ENCODE peak calls at places on chromosomes 16 and 17, in eight cellular contexts. One of them, this sample, is unnamed.

GRCh38 chr16:86653289-86654006 is 75.1 kb downstream of the FOXL1 start:
- DNase-seq in fibroblast of lung: no peak
- DNase-seq in IMR-90: peak; percentile 16
- DNase-seq in colonic mucosa: no peak
- DNase-seq in endodermal cell: no peak
- DNase-seq in HCT116: no peak
- DNase-seq in K562: no peak
- DNase-seq in PC-3: no peak
- DNase-seq in this sample: no peak

GRCh38 chr16:51540259-51540658 is 389.2 kb upstream of the SALL1 start:
- DNase-seq in fibroblast of lung: peak; percentile 44
- DNase-seq in IMR-90: peak; percentile 29
- DNase-seq in colonic mucosa: no peak
- DNase-seq in endodermal cell: no peak
- DNase-seq in HCT116: no peak
- DNase-seq in K562: no peak
- DNase-seq in PC-3: no peak
- DNase-seq in this sample: peak; percentile 55

GRCh38 chr16:4790261-4790660 is 2.1 kb upstream of the SEPTIN12 start:
- DNase-seq in fibroblast of lung: no peak
- DNase-seq in IMR-90: no peak
- DNase-seq in colonic mucosa: no peak
- DNase-seq in endodermal cell: peak; percentile 43
- DNase-seq in HCT116: no peak
- DNase-seq in K562: no peak
- DNase-seq in PC-3: no peak
- DNase-seq in this sample: no peak

GRCh38 chr17:412211-413015 is 59.8 kb upstream of the RPH3AL start:
- DNase-seq in fibroblast of lung: peak; percentile 74
- DNase-seq in IMR-90: peak; percentile 64
- DNase-seq in colonic mucosa: peak; percentile 61
- DNase-seq in endodermal cell: peak; percentile 80
- DNase-seq in HCT116: peak; percentile 21
- DNase-seq in K562: peak; percentile 17
- DNase-seq in PC-3: peak; percentile 65
- DNase-seq in this sample: peak; percentile 90

GRCh38 chr17:5282639-5283217 is 644 bp downstream of the RABEP1 start:
- DNase-seq in fibroblast of lung: peak; percentile 17
- DNase-seq in IMR-90: no peak
- DNase-seq in colonic mucosa: peak; percentile 29
- DNase-seq in endodermal cell: no peak
- DNase-seq in HCT116: no peak
- DNase-seq in K562: no peak
- DNase-seq in PC-3: no peak
- DNase-seq in this sample: no peak

GRCh38 chr16:2520784-2521577 is 810 bp downstream of the AMDHD2 start:
- DNase-seq in fibroblast of lung: no peak
- DNase-seq in IMR-90: no peak
- DNase-seq in colonic mucosa: no peak
- DNase-seq in endodermal cell: peak; percentile 70
- DNase-seq in HCT116: no peak
- DNase-seq in K562: peak; percentile 76
- DNase-seq in PC-3: peak; percentile 76
- DNase-seq in this sample: peak; percentile 34

GRCh38 chr17:66290097-66290722 is 12.2 kb upstream of the PRKCA start:
- DNase-seq in fibroblast of lung: no peak
- DNase-seq in IMR-90: no peak
- DNase-seq in colonic mucosa: no peak
- DNase-seq in endodermal cell: no peak
- DNase-seq in HCT116: no peak
- DNase-seq in K562: peak; percentile 34
- DNase-seq in PC-3: no peak
- DNase-seq in this sample: no peak

GRCh38 chr17:14245629-14246028 is 9.0 kb upstream of the CDRT15 start:
- DNase-seq in fibroblast of lung: no peak
- DNase-seq in IMR-90: no peak
- DNase-seq in colonic mucosa: no peak
- DNase-seq in endodermal cell: no peak
- DNase-seq in HCT116: no peak
- DNase-seq in K562: no peak
- DNase-seq in PC-3: no peak
- DNase-seq in this sample: no peak

GRCh38 chr16:15605869-15606520 is 37.0 kb downstream of the MARF1 start:
- DNase-seq in fibroblast of lung: no peak
- DNase-seq in IMR-90: no peak
- DNase-seq in colonic mucosa: no peak
- DNase-seq in endodermal cell: no peak
- DNase-seq in HCT116: no peak
- DNase-seq in K562: no peak
- DNase-seq in PC-3: no peak
- DNase-seq in this sample: no peak

GRCh38 chr17:28178800-28179199 is 136.3 kb downstream of the NLK start:
- DNase-seq in fibroblast of lung: no peak
- DNase-seq in IMR-90: no peak
- DNase-seq in colonic mucosa: no peak
- DNase-seq in endodermal cell: no peak
- DNase-seq in HCT116: no peak
- DNase-seq in K562: no peak
- DNase-seq in PC-3: no peak
- DNase-seq in this sample: no peak

GRCh38 chr16:66146689-66147330 is 219.7 kb upstream of the CDH5 start:
- DNase-seq in fibroblast of lung: peak; percentile 49
- DNase-seq in IMR-90: peak; percentile 37
- DNase-seq in colonic mucosa: no peak
- DNase-seq in endodermal cell: no peak
- DNase-seq in HCT116: no peak
- DNase-seq in K562: no peak
- DNase-seq in PC-3: no peak
- DNase-seq in this sample: no peak

GRCh38 chr16:48556913-48557351 is 53.0 kb downstream of the N4BP1 start:
- DNase-seq in fibroblast of lung: peak; percentile 85
- DNase-seq in IMR-90: peak; percentile 89
- DNase-seq in colonic mucosa: no peak
- DNase-seq in endodermal cell: no peak
- DNase-seq in HCT116: peak; percentile 24
- DNase-seq in K562: no peak
- DNase-seq in PC-3: peak; percentile 67
- DNase-seq in this sample: peak; percentile 36

GRCh38 chr16:65195998-65196397 is 74.1 kb upstream of the CDH11 start:
- DNase-seq in fibroblast of lung: no peak
- DNase-seq in IMR-90: peak; percentile 27
- DNase-seq in colonic mucosa: no peak
- DNase-seq in endodermal cell: no peak
- DNase-seq in HCT116: no peak
- DNase-seq in K562: no peak
- DNase-seq in PC-3: peak; percentile 47
- DNase-seq in this sample: peak; percentile 58

GRCh38 chr16:9545500-9546437 is 454.3 kb downstream of the HAPSTR1 start:
- DNase-seq in fibroblast of lung: no peak
- DNase-seq in IMR-90: no peak
- DNase-seq in colonic mucosa: no peak
- DNase-seq in endodermal cell: no peak
- DNase-seq in HCT116: no peak
- DNase-seq in K562: no peak
- DNase-seq in PC-3: no peak
- DNase-seq in this sample: no peak

GRCh38 chr17:28970879-28971278 is 19.6 kb upstream of the PHF12 start:
- DNase-seq in fibroblast of lung: no peak
- DNase-seq in IMR-90: no peak
- DNase-seq in colonic mucosa: no peak
- DNase-seq in endodermal cell: no peak
- DNase-seq in HCT116: no peak
- DNase-seq in K562: no peak
- DNase-seq in PC-3: no peak
- DNase-seq in this sample: no peak

GRCh38 chr16:29901607-29901945 is 1.3 kb downstream of the ASPHD1 start:
- DNase-seq in fibroblast of lung: no peak
- DNase-seq in IMR-90: no peak
- DNase-seq in colonic mucosa: no peak
- DNase-seq in endodermal cell: no peak
- DNase-seq in HCT116: no peak
- DNase-seq in K562: no peak
- DNase-seq in PC-3: no peak
- DNase-seq in this sample: no peak

GRCh38 chr16:29900888-29901606 is 759 bp downstream of the ASPHD1 start:
- DNase-seq in fibroblast of lung: no peak
- DNase-seq in IMR-90: no peak
- DNase-seq in colonic mucosa: no peak
- DNase-seq in endodermal cell: peak; percentile 65
- DNase-seq in HCT116: no peak
- DNase-seq in K562: no peak
- DNase-seq in PC-3: no peak
- DNase-seq in this sample: no peak

GRCh38 chr16:29898786-29899515 is 399 bp downstream of the SEZ6L2 start:
- DNase-seq in fibroblast of lung: no peak
- DNase-seq in IMR-90: no peak
- DNase-seq in colonic mucosa: peak; percentile 56
- DNase-seq in endodermal cell: peak; percentile 93
- DNase-seq in HCT116: no peak
- DNase-seq in K562: no peak
- DNase-seq in PC-3: no peak
- DNase-seq in this sample: peak; percentile 39

GRCh38 chr16:29899516-29900101 is at the start of gene SEZ6L2:
- DNase-seq in fibroblast of lung: peak; percentile 81
- DNase-seq in IMR-90: peak; percentile 86
- DNase-seq in colonic mucosa: peak; percentile 89
- DNase-seq in endodermal cell: peak; percentile 97
- DNase-seq in HCT116: peak; percentile 90
- DNase-seq in K562: peak; percentile 74
- DNase-seq in PC-3: peak; percentile 89
- DNase-seq in this sample: peak; percentile 75

DNA sequence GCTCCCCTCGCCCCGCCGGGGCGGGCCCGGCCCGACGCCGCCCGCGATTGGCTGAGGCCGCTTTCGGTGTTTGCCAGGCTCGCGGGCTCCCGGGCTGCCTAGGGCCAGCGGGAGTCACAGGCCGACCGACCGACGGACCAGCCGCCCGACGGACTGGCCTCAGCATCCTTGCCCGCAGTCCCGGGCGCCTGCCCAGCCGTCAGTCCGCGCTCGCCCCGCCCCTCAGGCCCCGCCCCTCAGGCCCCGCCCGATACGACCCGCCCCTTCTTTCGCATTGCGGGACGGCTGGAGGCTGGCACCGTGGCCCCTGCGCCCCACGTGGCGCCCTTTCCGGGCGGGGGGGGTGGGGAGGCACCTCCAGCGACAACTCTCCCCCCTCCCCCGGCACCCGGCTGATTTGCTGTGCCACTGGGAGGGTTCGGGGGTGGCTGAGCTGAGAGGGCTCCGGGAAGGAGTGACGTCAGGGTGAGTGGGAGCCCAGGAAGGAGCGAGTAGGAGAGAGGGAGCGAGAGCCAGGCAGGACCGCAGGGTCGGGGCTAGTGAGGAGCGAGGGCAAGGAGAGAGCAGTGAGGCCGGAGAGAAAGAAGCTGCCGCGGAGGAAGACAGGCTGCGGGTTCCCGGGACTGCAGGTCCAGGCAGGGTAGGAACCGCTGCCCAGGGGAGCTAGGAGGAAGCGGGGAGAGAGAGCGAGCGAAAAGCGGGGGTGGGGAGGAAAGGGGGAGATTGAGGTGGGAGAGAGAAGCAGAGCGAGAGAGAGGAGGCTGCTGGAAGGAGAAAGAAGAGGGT is at the start of gene ASPHD1:
- DNase-seq in fibroblast of lung: peak; percentile 67
- DNase-seq in IMR-90: peak; percentile 86
- DNase-seq in colonic mucosa: peak; percentile 65
- DNase-seq in endodermal cell: peak; percentile 95
- DNase-seq in HCT116: peak; percentile 29
- DNase-seq in K562: peak; percentile 91
- DNase-seq in PC-3: peak; percentile 57
- DNase-seq in this sample: peak; percentile 86
- H3K4me3 ChIP-seq in fibroblast of lung: peak within 1 kb of the TSS; percentile 42
- H3K4me3 ChIP-seq in IMR-90: peak within 1 kb of the TSS; percentile 87
- H3K4me3 ChIP-seq in colonic mucosa: peak within 1 kb of the TSS; percentile 69
- H3K4me3 ChIP-seq in endodermal cell: peak within 1 kb of the TSS; percentile 90
- H3K4me3 ChIP-seq in HCT116: peak within 1 kb of the TSS; percentile 75
- H3K4me3 ChIP-seq in K562: peak within 1 kb of the TSS; percentile 59
- H3K4me3 ChIP-seq in PC-3: peak within 1 kb of the TSS; percentile 66
- H3K4me3 ChIP-seq in this sample: peak within 1 kb of the TSS; percentile 73

GRCh38 chr17:79789943-79790804 is 6.7 kb downstream of the CBX8 start:
- DNase-seq in fibroblast of lung: no peak
- DNase-seq in IMR-90: no peak
- DNase-seq in colonic mucosa: no peak
- DNase-seq in endodermal cell: peak; percentile 91
- DNase-seq in HCT116: no peak
- DNase-seq in K562: peak; percentile 87
- DNase-seq in PC-3: peak; percentile 65
- DNase-seq in this sample: peak; percentile 80
- H3K9ac ChIP-seq in fibroblast of lung: no peak overlapping the region
- H3K9ac ChIP-seq in IMR-90: no peak overlapping the region
- H3K9ac ChIP-seq in colonic mucosa: peak overlapping the region; percentile 12
- H3K9ac ChIP-seq in endodermal cell: no peak overlapping the region
- H3K9ac ChIP-seq in HCT116: no peak overlapping the region
- H3K9ac ChIP-seq in K562: peak overlapping the region; percentile 10
- H3K9ac ChIP-seq in PC-3: peak overlapping the region; percentile 35
- H3K9ac ChIP-seq in this sample: no peak overlapping the region

GRCh38 chr17:58666858-58667267 is 25.0 kb downstream of the TEX14 start:
- DNase-seq in fibroblast of lung: peak; percentile 87
- DNase-seq in IMR-90: peak; percentile 79
- DNase-seq in colonic mucosa: peak; percentile 77
- DNase-seq in endodermal cell: no peak
- DNase-seq in HCT116: peak; percentile 81
- DNase-seq in K562: peak; percentile 77
- DNase-seq in PC-3: peak; percentile 92
- DNase-seq in this sample: peak; percentile 75
- H3K4me3 ChIP-seq in fibroblast of lung: no peak overlapping the region
- H3K4me3 ChIP-seq in IMR-90: peak overlapping the region; percentile 21
- H3K4me3 ChIP-seq in colonic mucosa: peak overlapping the region; percentile 10
- H3K4me3 ChIP-seq in endodermal cell: no peak overlapping the region
- H3K4me3 ChIP-seq in HCT116: peak overlapping the region; percentile 46
- H3K4me3 ChIP-seq in K562: peak overlapping the region; percentile 25
- H3K4me3 ChIP-seq in PC-3: peak overlapping the region; percentile 71
- H3K4me3 ChIP-seq in this sample: no peak overlapping the region

GRCh38 chr17:55774834-55775233 is 24.0 kb downstream of the PCTP start:
- DNase-seq in fibroblast of lung: no peak
- DNase-seq in IMR-90: no peak
- DNase-seq in colonic mucosa: no peak
- DNase-seq in endodermal cell: peak; percentile 59
- DNase-seq in HCT116: no peak
- DNase-seq in K562: no peak
- DNase-seq in PC-3: no peak
- DNase-seq in this sample: no peak

GRCh38 chr17:55773671-55774070 is 22.8 kb downstream of the PCTP start:
- DNase-seq in fibroblast of lung: no peak
- DNase-seq in IMR-90: no peak
- DNase-seq in colonic mucosa: no peak
- DNase-seq in endodermal cell: no peak
- DNase-seq in HCT116: no peak
- DNase-seq in K562: no peak
- DNase-seq in PC-3: no peak
- DNase-seq in this sample: no peak

GRCh38 chr17:55772086-55772485 is 21.2 kb downstream of the PCTP start:
- DNase-seq in fibroblast of lung: no peak
- DNase-seq in IMR-90: no peak
- DNase-seq in colonic mucosa: no peak
- DNase-seq in endodermal cell: no peak
- DNase-seq in HCT116: no peak
- DNase-seq in K562: no peak
- DNase-seq in PC-3: no peak
- DNase-seq in this sample: no peak

GRCh38 chr17:55778389-55779118 is 27.7 kb downstream of the PCTP start:
- DNase-seq in fibroblast of lung: no peak
- DNase-seq in IMR-90: no peak
- DNase-seq in colonic mucosa: no peak
- DNase-seq in endodermal cell: no peak
- DNase-seq in HCT116: no peak
- DNase-seq in K562: no peak
- DNase-seq in PC-3: no peak
- DNase-seq in this sample: no peak

GRCh38 chr17:55777471-55777971 is 26.7 kb downstream of the PCTP start:
- DNase-seq in fibroblast of lung: no peak
- DNase-seq in IMR-90: no peak
- DNase-seq in colonic mucosa: no peak
- DNase-seq in endodermal cell: no peak
- DNase-seq in HCT116: no peak
- DNase-seq in K562: no peak
- DNase-seq in PC-3: no peak
- DNase-seq in this sample: no peak
- H3K9ac ChIP-seq in fibroblast of lung: no peak overlapping the region
- H3K9ac ChIP-seq in IMR-90: no peak overlapping the region
- H3K9ac ChIP-seq in colonic mucosa: no peak overlapping the region
- H3K9ac ChIP-seq in endodermal cell: no peak overlapping the region
- H3K9ac ChIP-seq in HCT116: no peak overlapping the region
- H3K9ac ChIP-seq in K562: no peak overlapping the region
- H3K9ac ChIP-seq in PC-3: no peak overlapping the region
- H3K9ac ChIP-seq in this sample: no peak overlapping the region

This sample was measured in adipocyte.